ENCODE peak calls at places on chromosomes 4 and X, in eight cellular contexts. L is amniotic stem cell, S is epithelial cell of esophagus, H is neural crest cell, Y is KG1, Z is NCI-H146, R is RPMI8226, N is frontal cortex. C is an unnamed sample.
A peak's percentile ranks its signal among the peaks of the same experiment; 100 is the strongest.

GRCh38 chr4:19512086-19512485 is 739.6 kb upstream of the SLIT2 start:
- DNase-seq in Z (no peak), L (no peak), N (no peak), S (no peak), R (no peak), H (no peak), Y (no peak), C (no peak)

GRCh38 chr4:109301691-109302365 is 630 bp downstream of the COL25A1 start:
- DNase-seq in L (no peak), Z (no peak), N (no peak), S (no peak), H (peak; percentile 6), Y (no peak), R (no peak), C (peak; percentile 9)

GRCh38 chr4:74039065-74039763 is 725 bp upstream of the CXCL3 start:
- DNase-seq in R (no peak), S (no peak), H (no peak), Z (no peak), N (peak; percentile 7), L (no peak), Y (no peak), C (peak; percentile 12)

GRCh38 chr4:108360857-108361820 is 192.4 kb upstream of the LEF1 start:
- DNase-seq in H (no peak), Y (no peak), N (peak; percentile 25), R (no peak), S (peak; percentile 34), L (peak; percentile 6), Z (no peak), C (peak; percentile 89)

GRCh38 chrX:63434206-63434605 is 83.1 kb upstream of the SPIN4 start:
- DNase-seq in Z (no peak), H (no peak), R (no peak), S (no peak), L (no peak), Y (no peak), N (no peak), C (no peak)

GRCh38 chr4:141501931-141502330 is 134.5 kb upstream of the IL15 start:
- DNase-seq in R (no peak), Z (no peak), Y (no peak), N (no peak), H (no peak), S (peak; percentile 29), L (no peak), C (peak; percentile 28)

GRCh38 chr4:115119804-115120352 is 6.5 kb upstream of the NDST4 start:
- DNase-seq in S (no peak), R (no peak), Y (no peak), N (no peak), L (no peak), H (no peak), Z (peak; percentile 3), C (peak; percentile 6)

GRCh38 chr4:3637326-3638016 is 105.2 kb upstream of the LRPAP1 start:
- DNase-seq in S (no peak), H (no peak), N (no peak), Y (no peak), L (no peak), Z (no peak), R (no peak), C (no peak)

GRCh38 chr4:153651041-153651960 is 32.8 kb upstream of the TLR2 start:
- DNase-seq in S (peak; percentile 68), Z (no peak), L (no peak), R (no peak), Y (no peak), H (no peak), N (no peak), C (no peak)

GRCh38 chr4:8010618-8011017 is 71.0 kb upstream of the AFAP1 start:
- DNase-seq in Y (no peak), H (peak; percentile 73), L (no peak), Z (peak; percentile 98), N (peak; percentile 76), R (peak; percentile 74), S (peak; percentile 26), C (no peak)

GRCh38 chrX:47456080-47456479 is 26.9 kb downstream of the ZNF41 start:
- DNase-seq in L (no peak), Y (no peak), Z (no peak), N (no peak), R (no peak), S (no peak), H (no peak), C (no peak)

GRCh38 chr4:56424697-56425514 is 10.5 kb downstream of the PPAT start:
- DNase-seq in L (peak; percentile 41), Y (peak; percentile 40), R (peak; percentile 17), N (peak; percentile 22), S (peak; percentile 40), Z (no peak), H (no peak), C (peak; percentile 45)

GRCh38 chr4:153529646-153530045 is 63.5 kb downstream of the TMEM131L start:
- DNase-seq in N (no peak), Y (no peak), L (no peak), R (no peak), Z (no peak), S (no peak), H (no peak), C (no peak)

GRCh38 chr4:181597766-181598165 is 645.4 kb upstream of the TENM3 start:
- DNase-seq in H (no peak), N (no peak), Y (no peak), S (no peak), L (no peak), Z (peak; percentile 78), R (no peak), C (no peak)

GRCh38 chr4:36322921-36323354 is 41.5 kb downstream of the DTHD1 start:
- DNase-seq in Y (no peak), R (no peak), L (no peak), Z (no peak), S (no peak), H (no peak), N (no peak), C (no peak)

GRCh38 chr4:11722218-11722617 is 293.5 kb upstream of the HS3ST1 start:
- DNase-seq in R (no peak), N (no peak), H (no peak), L (no peak), S (no peak), Y (no peak), Z (no peak), C (no peak)

C was measured in GM03348.